ENCODE peak calls at places on chromosomes 4 and X, in seven cellular contexts. One of them, this sample, is unnamed. For H3K27me3, the result is how much of the 10 kb centered on the place peaks cover.

GRCh38 chrX:320126-320783 is 1.7 kb upstream of the GTPBP6 start:
- DNase-seq in GM23248: peak
- DNase-seq in aorta: no peak
- DNase-seq in neural progenitor cell: peak
- DNase-seq in heart right ventricle: no peak
- DNase-seq in RWPE2: peak
- DNase-seq in left ventricle myocardium inferior: peak
- DNase-seq in this sample: no peak

GRCh38 chrX:24513416-24513815 is 48.3 kb downstream of the PDK3 start:
- DNase-seq in heart right ventricle: no peak
- DNase-seq in aorta: no peak
- DNase-seq in left ventricle myocardium inferior: no peak
- DNase-seq in GM23248: no peak
- DNase-seq in neural progenitor cell: no peak
- DNase-seq in RWPE2: no peak
- DNase-seq in this sample: no peak

GRCh38 chrX:46647251-46647650 is 73.7 kb downstream of the CHST7 start:
- DNase-seq in left ventricle myocardium inferior: no peak
- DNase-seq in aorta: no peak
- DNase-seq in heart right ventricle: no peak
- DNase-seq in GM23248: peak
- DNase-seq in RWPE2: no peak
- DNase-seq in neural progenitor cell: peak
- DNase-seq in this sample: no peak

GRCh38 chr4:52566136-52567031 is 92.7 kb downstream of the USP46 start:
- DNase-seq in aorta: no peak
- DNase-seq in left ventricle myocardium inferior: no peak
- DNase-seq in heart right ventricle: no peak
- DNase-seq in neural progenitor cell: no peak
- DNase-seq in RWPE2: no peak
- DNase-seq in GM23248: peak
- DNase-seq in this sample: no peak

GRCh38 chr4:72302981-72303704 is 265.9 kb downstream of the ADAMTS3 start:
- DNase-seq in RWPE2: no peak
- DNase-seq in heart right ventricle: no peak
- DNase-seq in aorta: no peak
- DNase-seq in GM23248: peak
- DNase-seq in neural progenitor cell: peak
- DNase-seq in left ventricle myocardium inferior: no peak
- DNase-seq in this sample: no peak

GRCh38 chrX:100477949-100478348 is 67.9 kb upstream of the PCDH19 start:
- DNase-seq in left ventricle myocardium inferior: no peak
- DNase-seq in RWPE2: no peak
- DNase-seq in aorta: no peak
- DNase-seq in heart right ventricle: no peak
- DNase-seq in GM23248: no peak
- DNase-seq in neural progenitor cell: no peak
- DNase-seq in this sample: no peak

GRCh38 chrX:17674611-17675010 is 62.7 kb upstream of the SCML1 start:
- DNase-seq in left ventricle myocardium inferior: no peak
- DNase-seq in GM23248: no peak
- DNase-seq in neural progenitor cell: no peak
- DNase-seq in aorta: no peak
- DNase-seq in RWPE2: no peak
- DNase-seq in heart right ventricle: no peak
- DNase-seq in this sample: no peak

GRCh38 chrX:38898261-38898660 is 97.0 kb downstream of the MID1IP1 start:
- DNase-seq in heart right ventricle: no peak
- DNase-seq in left ventricle myocardium inferior: no peak
- DNase-seq in neural progenitor cell: no peak
- DNase-seq in RWPE2: no peak
- DNase-seq in aorta: no peak
- DNase-seq in GM23248: no peak
- DNase-seq in this sample: no peak

DNA sequence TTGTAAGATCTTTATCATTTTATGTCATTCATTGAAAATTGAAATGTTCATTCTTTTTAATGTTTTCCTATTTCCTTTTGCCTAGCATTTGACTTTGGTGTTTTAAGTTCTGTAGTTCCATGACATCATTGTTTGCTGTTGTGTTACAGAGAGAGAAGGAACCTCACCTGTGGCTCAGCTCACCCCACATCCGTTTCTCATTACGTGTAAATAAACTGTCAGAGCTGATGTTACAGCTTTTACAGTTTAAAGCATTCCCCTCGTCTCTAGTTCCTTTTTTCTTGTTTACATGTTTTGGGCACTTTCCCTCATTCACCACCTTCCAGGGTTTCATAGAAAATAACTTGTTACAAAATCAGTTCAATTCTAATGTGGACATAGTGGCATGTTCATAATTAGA is 137.2 kb downstream of the FNIP2 start:
- DNase-seq in heart right ventricle: no peak
- DNase-seq in aorta: no peak
- DNase-seq in left ventricle myocardium inferior: no peak
- DNase-seq in GM23248: no peak
- DNase-seq in neural progenitor cell: no peak
- DNase-seq in RWPE2: no peak
- DNase-seq in this sample: no peak
- H3K27ac ChIP-seq in heart right ventricle: no peak
- H3K27ac ChIP-seq in aorta: no peak
- H3K27ac ChIP-seq in left ventricle myocardium inferior: no peak
- H3K27ac ChIP-seq in GM23248: no peak
- H3K27ac ChIP-seq in neural progenitor cell: no peak
- H3K27ac ChIP-seq in RWPE2: no peak
- H3K27ac ChIP-seq in this sample: no peak

DNA sequence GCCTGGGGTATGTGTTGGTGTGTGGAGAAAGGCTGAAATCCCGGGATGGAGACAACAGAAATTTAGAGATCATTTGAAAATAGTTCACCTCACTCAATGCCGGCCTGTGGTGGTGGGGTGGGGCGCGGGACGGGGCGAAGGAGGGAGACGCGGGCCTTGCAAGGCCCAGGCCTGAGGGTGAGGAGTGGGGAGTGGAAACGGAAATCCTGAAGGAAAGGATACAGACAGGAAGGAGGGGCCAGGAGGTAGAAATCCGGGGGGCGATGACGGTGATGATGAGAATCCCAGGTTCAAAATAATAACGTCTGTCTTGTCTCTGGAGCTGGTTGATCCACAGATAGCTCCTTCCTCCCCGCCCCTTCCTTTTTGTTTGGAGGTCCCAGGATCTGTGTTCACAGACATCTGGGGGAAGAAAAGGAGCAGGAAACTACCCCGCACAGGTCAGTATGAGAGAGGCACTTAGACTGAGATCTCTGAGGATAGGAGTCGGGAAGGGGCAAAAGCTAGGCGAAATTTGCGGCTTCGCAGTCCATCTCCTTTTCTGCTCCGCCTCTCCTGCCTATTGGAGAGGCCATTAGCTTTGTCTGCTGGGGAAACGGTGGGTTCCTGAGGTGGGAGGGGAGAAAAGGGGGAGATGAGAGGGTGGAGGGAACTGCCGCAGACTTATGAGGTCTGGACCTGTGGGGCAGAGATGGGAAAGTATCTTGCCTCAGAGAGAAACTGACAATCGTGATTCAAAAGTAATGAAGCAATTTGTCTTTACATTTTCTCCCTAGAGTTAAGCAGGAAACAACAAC is 760 bp downstream of the TCEAL7 start:
- DNase-seq in left ventricle myocardium inferior: no peak
- DNase-seq in neural progenitor cell: peak
- DNase-seq in heart right ventricle: no peak
- DNase-seq in GM23248: peak
- DNase-seq in RWPE2: no peak
- DNase-seq in aorta: no peak
- DNase-seq in this sample: no peak
- H3K4me3 ChIP-seq in left ventricle myocardium inferior: peak
- H3K4me3 ChIP-seq in neural progenitor cell: peak
- H3K4me3 ChIP-seq in heart right ventricle: peak
- H3K4me3 ChIP-seq in GM23248: peak
- H3K4me3 ChIP-seq in RWPE2: no peak
- H3K4me3 ChIP-seq in aorta: peak
- H3K4me3 ChIP-seq in this sample: peak

DNA sequence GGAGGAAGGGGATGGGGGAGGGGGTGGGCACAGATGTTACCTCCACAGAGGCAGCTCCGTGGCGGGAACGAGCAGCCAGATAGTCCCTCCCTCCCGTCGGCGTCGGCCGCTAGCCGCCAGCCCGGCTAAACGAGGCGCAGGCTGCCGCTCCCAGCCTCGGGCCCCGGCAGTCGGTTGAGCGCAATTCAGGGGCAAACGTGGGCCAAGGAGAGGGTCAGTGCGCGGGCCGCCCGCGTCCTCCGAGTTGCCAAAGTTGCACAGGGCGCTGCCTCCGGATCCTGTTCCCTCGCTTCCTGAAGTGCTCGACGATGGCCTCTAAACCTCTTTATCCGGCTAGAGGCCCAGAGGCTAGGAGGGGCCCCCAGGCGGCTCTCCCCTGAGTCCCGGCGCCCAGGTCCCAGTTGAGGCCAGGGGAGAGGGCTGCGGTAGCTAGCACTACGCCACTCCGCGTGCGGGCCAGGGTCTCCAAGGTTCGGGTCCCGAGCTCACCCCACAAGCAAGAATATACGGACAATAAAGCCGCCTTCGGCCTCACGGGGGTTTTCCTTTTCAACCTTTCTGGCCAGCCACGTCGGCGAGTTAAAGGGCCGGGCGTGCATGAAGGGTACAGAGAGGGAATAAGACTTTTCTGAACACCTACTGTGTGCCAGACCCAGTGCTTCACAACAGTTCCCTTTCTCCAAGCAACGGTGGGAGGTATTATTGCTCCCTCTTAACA is 138.7 kb upstream of the ZIC3 start:
- DNase-seq in RWPE2: no peak
- DNase-seq in aorta: no peak
- DNase-seq in left ventricle myocardium inferior: no peak
- DNase-seq in neural progenitor cell: peak
- DNase-seq in GM23248: no peak
- DNase-seq in heart right ventricle: no peak
- DNase-seq in this sample: no peak
- H3K27me3 ChIP-seq in RWPE2: under half
- H3K27me3 ChIP-seq in aorta: under half
- H3K27me3 ChIP-seq in left ventricle myocardium inferior: half or more
- H3K27me3 ChIP-seq in neural progenitor cell: half or more
- H3K27me3 ChIP-seq in GM23248: under half
- H3K27me3 ChIP-seq in heart right ventricle: under half
- H3K27me3 ChIP-seq in this sample: under half

DNA sequence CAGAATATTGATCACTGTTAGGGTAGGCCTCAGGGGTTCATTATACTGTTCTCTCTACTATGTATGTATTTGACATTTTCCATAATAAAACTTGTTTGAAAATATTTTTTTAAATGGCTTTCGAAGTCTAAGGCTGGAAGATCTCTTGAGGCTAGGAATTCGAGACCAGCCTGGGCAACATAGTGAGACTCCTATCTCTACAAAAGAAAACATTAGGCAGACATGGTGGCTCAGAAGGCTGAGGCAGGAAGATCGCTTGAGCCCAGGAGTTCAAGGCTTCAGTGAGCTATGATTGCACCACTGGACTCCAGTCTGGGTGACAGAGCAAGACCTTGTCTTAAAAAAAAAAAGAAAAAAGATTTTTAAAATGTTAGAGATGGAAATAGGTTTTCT is 15.5 kb upstream of the TBC1D14 start:
- DNase-seq in left ventricle myocardium inferior: no peak
- DNase-seq in neural progenitor cell: no peak
- DNase-seq in heart right ventricle: no peak
- DNase-seq in RWPE2: no peak
- DNase-seq in GM23248: no peak
- DNase-seq in aorta: no peak
- DNase-seq in this sample: no peak
- H3K27ac ChIP-seq in left ventricle myocardium inferior: no peak
- H3K27ac ChIP-seq in neural progenitor cell: no peak
- H3K27ac ChIP-seq in heart right ventricle: no peak
- H3K27ac ChIP-seq in RWPE2: no peak
- H3K27ac ChIP-seq in GM23248: no peak
- H3K27ac ChIP-seq in aorta: no peak
- H3K27ac ChIP-seq in this sample: no peak